ENCODE peak calls at places on chromosomes 4 and X, in five cellular contexts. One of them, this sample, is unnamed. For H3K36me3, the result is how much of the 10 kb centered on the place peaks cover.

GRCh38 chr4:128550060-128550459 is 259.4 kb upstream of the JADE1 start:
- DNase-seq in uterus: no peak
- DNase-seq in Panc1: no peak
- DNase-seq in keratinocyte: no peak
- DNase-seq in WERI-Rb-1: no peak
- DNase-seq in this sample: no peak

GRCh38 chrX:12379666-12380065 is 241.4 kb downstream of the FRMPD4 start:
- DNase-seq in uterus: no peak
- DNase-seq in Panc1: no peak
- DNase-seq in keratinocyte: no peak
- DNase-seq in WERI-Rb-1: no peak
- DNase-seq in this sample: no peak

GRCh38 chr4:118918388-118918787 is 29.7 kb downstream of the SYNPO2 start:
- DNase-seq in uterus: no peak
- DNase-seq in Panc1: no peak
- DNase-seq in keratinocyte: no peak
- DNase-seq in WERI-Rb-1: no peak
- DNase-seq in this sample: no peak

GRCh38 chr4:153281476-153281875 is 63.0 kb upstream of the MND1 start:
- DNase-seq in uterus: no peak
- DNase-seq in Panc1: no peak
- DNase-seq in keratinocyte: no peak
- DNase-seq in WERI-Rb-1: no peak
- DNase-seq in this sample: no peak

GRCh38 chrX:26409636-26410035 is 193.7 kb downstream of the MAGEB5 start:
- DNase-seq in uterus: no peak
- DNase-seq in Panc1: no peak
- DNase-seq in keratinocyte: no peak
- DNase-seq in WERI-Rb-1: no peak
- DNase-seq in this sample: no peak

GRCh38 chr4:20829958-20830357 is 129.7 kb downstream of the PACRGL start:
- DNase-seq in uterus: no peak
- DNase-seq in Panc1: no peak
- DNase-seq in keratinocyte: no peak
- DNase-seq in WERI-Rb-1: no peak
- DNase-seq in this sample: no peak

GRCh38 chr4:41718907-41719306 is 29.6 kb downstream of the PHOX2B start:
- DNase-seq in uterus: no peak
- DNase-seq in Panc1: no peak
- DNase-seq in keratinocyte: peak
- DNase-seq in WERI-Rb-1: no peak
- DNase-seq in this sample: no peak

GRCh38 chr4:4269856-4270255 is 20.1 kb downstream of the LYAR start:
- DNase-seq in uterus: no peak
- DNase-seq in Panc1: no peak
- DNase-seq in keratinocyte: peak
- DNase-seq in WERI-Rb-1: no peak
- DNase-seq in this sample: no peak

GRCh38 chr4:169366821-169367220 is 96.1 kb upstream of the SH3RF1 start:
- DNase-seq in uterus: no peak
- DNase-seq in Panc1: no peak
- DNase-seq in keratinocyte: no peak
- DNase-seq in WERI-Rb-1: no peak
- DNase-seq in this sample: no peak

GRCh38 chr4:14667624-14668295 is 334.5 kb upstream of the CPEB2 start:
- DNase-seq in uterus: no peak
- DNase-seq in Panc1: no peak
- DNase-seq in keratinocyte: no peak
- DNase-seq in WERI-Rb-1: no peak
- DNase-seq in this sample: no peak

GRCh38 chr4:111011458-111011857 is 388.6 kb upstream of the PITX2 start:
- DNase-seq in uterus: no peak
- DNase-seq in Panc1: no peak
- DNase-seq in keratinocyte: no peak
- DNase-seq in WERI-Rb-1: no peak
- DNase-seq in this sample: no peak

GRCh38 chr4:48212165-48212564 is 57.5 kb downstream of the TEC start:
- DNase-seq in uterus: no peak
- DNase-seq in Panc1: no peak
- DNase-seq in keratinocyte: no peak
- DNase-seq in WERI-Rb-1: no peak
- DNase-seq in this sample: no peak

GRCh38 chrX:103063191-103063845 is 653 bp downstream of the BEX1 start:
- DNase-seq in uterus: no peak
- DNase-seq in Panc1: no peak
- DNase-seq in keratinocyte: no peak
- DNase-seq in WERI-Rb-1: peak
- DNase-seq in this sample: peak

GRCh38 chr4:159227984-159228383 is 125.1 kb downstream of the RAPGEF2 start:
- DNase-seq in uterus: peak
- DNase-seq in Panc1: no peak
- DNase-seq in keratinocyte: peak
- DNase-seq in WERI-Rb-1: no peak
- DNase-seq in this sample: peak
- TF ChIP-seq CTCF in uterus: no peak
- TF ChIP-seq CTCF in Panc1: no peak
- TF ChIP-seq CTCF in keratinocyte: peak
- TF ChIP-seq CTCF in WERI-Rb-1: no peak
- TF ChIP-seq CTCF in this sample: no peak

GRCh38 chrX:64843224-64843623 is 133.0 kb downstream of the ZC4H2 start:
- DNase-seq in uterus: no peak
- DNase-seq in Panc1: no peak
- DNase-seq in keratinocyte: no peak
- DNase-seq in WERI-Rb-1: no peak
- DNase-seq in this sample: no peak
- H3K4me3 ChIP-seq in uterus: no peak
- H3K4me3 ChIP-seq in Panc1: no peak
- H3K4me3 ChIP-seq in keratinocyte: no peak
- H3K4me3 ChIP-seq in WERI-Rb-1: no peak
- H3K4me3 ChIP-seq in this sample: no peak

GRCh38 chrX:153339662-153340061 is 5.7 kb downstream of the ZNF275 start:
- DNase-seq in uterus: no peak
- DNase-seq in Panc1: no peak
- DNase-seq in keratinocyte: no peak
- DNase-seq in WERI-Rb-1: no peak
- DNase-seq in this sample: no peak

GRCh38 chrX:153347530-153347929 is 13.6 kb downstream of the ZNF275 start:
- DNase-seq in uterus: no peak
- DNase-seq in Panc1: no peak
- DNase-seq in keratinocyte: no peak
- DNase-seq in WERI-Rb-1: no peak
- DNase-seq in this sample: no peak

GRCh38 chrX:153340111-153340510 is 6.2 kb downstream of the ZNF275 start:
- DNase-seq in uterus: no peak
- DNase-seq in Panc1: no peak
- DNase-seq in keratinocyte: no peak
- DNase-seq in WERI-Rb-1: no peak
- DNase-seq in this sample: no peak

GRCh38 chrX:153342762-153343558 is 9.0 kb downstream of the ZNF275 start:
- DNase-seq in uterus: no peak
- DNase-seq in Panc1: no peak
- DNase-seq in keratinocyte: no peak
- DNase-seq in WERI-Rb-1: no peak
- DNase-seq in this sample: no peak

DNA sequence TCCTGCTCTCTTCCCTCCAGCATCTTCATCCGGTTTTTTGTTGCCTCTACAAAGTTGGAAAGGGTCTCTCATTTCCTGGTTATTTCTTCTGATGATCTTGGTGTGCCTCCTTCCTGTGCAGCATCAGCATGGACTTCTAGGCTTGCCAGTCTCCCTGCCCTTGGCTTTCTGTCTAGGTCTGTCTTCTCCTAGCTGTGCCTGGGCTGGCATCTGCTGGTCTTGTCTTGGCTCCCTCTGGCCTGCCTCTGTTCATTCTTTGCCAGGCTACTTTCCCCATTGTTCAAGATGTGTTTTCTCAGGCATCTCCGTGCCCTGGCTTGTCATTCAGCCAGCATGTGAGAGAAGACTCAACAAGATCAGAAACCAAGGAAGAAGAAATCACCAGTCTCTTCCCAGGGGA is 9.7 kb downstream of the ZNF275 start:
- DNase-seq in uterus: no peak
- DNase-seq in Panc1: no peak
- DNase-seq in keratinocyte: no peak
- DNase-seq in WERI-Rb-1: no peak
- DNase-seq in this sample: no peak
- H3K36me3 ChIP-seq in uterus: under half
- H3K36me3 ChIP-seq in Panc1: under half
- H3K36me3 ChIP-seq in keratinocyte: under half
- H3K36me3 ChIP-seq in WERI-Rb-1: under half
- H3K36me3 ChIP-seq in this sample: under half

GRCh38 chrX:129823523-129823922 is 20.2 kb downstream of the ZDHHC9 start:
- DNase-seq in uterus: no peak
- DNase-seq in Panc1: no peak
- DNase-seq in keratinocyte: no peak
- DNase-seq in WERI-Rb-1: no peak
- DNase-seq in this sample: no peak

GRCh38 chrX:129824620-129825019 is 19.1 kb downstream of the ZDHHC9 start:
- DNase-seq in uterus: no peak
- DNase-seq in Panc1: no peak
- DNase-seq in keratinocyte: no peak
- DNase-seq in WERI-Rb-1: no peak
- DNase-seq in this sample: no peak

GRCh38 chrX:129825746-129826505 is 17.8 kb downstream of the ZDHHC9 start:
- DNase-seq in uterus: no peak
- DNase-seq in Panc1: no peak
- DNase-seq in keratinocyte: no peak
- DNase-seq in WERI-Rb-1: no peak
- DNase-seq in this sample: no peak

DNA sequence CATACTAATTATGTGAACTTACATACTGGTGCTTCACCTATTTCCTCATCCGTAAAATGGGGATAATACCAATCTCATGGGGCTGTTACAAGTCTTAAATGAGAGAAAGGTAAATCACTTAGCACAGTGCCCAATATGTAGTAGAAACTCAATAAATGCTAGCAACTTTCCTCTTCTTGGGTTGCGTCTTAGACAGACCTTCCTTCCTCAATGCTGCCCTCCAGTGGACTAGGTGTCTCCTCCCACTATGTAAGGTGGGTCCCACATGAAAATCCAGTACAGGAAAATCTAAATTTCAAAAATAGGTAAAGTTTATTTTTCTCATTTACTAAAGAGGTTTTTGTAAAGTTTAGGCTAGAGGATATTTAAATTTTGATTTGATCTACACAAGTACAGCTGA is 20.6 kb downstream of the ZDHHC9 start:
- DNase-seq in uterus: peak
- DNase-seq in Panc1: no peak
- DNase-seq in keratinocyte: no peak
- DNase-seq in WERI-Rb-1: peak
- DNase-seq in this sample: peak
- TF ChIP-seq CTCF in uterus: no peak
- TF ChIP-seq CTCF in Panc1: peak
- TF ChIP-seq CTCF in keratinocyte: peak
- TF ChIP-seq CTCF in WERI-Rb-1: peak
- TF ChIP-seq CTCF in this sample: peak

GRCh38 chrX:154749856-154750255 is 1.0 kb downstream of the GAB3 start:
- DNase-seq in uterus: no peak
- DNase-seq in Panc1: no peak
- DNase-seq in keratinocyte: no peak
- DNase-seq in WERI-Rb-1: no peak
- DNase-seq in this sample: no peak
- H3K4me3 ChIP-seq in uterus: no peak
- H3K4me3 ChIP-seq in Panc1: peak
- H3K4me3 ChIP-seq in keratinocyte: no peak
- H3K4me3 ChIP-seq in WERI-Rb-1: no peak
- H3K4me3 ChIP-seq in this sample: no peak

DNA sequence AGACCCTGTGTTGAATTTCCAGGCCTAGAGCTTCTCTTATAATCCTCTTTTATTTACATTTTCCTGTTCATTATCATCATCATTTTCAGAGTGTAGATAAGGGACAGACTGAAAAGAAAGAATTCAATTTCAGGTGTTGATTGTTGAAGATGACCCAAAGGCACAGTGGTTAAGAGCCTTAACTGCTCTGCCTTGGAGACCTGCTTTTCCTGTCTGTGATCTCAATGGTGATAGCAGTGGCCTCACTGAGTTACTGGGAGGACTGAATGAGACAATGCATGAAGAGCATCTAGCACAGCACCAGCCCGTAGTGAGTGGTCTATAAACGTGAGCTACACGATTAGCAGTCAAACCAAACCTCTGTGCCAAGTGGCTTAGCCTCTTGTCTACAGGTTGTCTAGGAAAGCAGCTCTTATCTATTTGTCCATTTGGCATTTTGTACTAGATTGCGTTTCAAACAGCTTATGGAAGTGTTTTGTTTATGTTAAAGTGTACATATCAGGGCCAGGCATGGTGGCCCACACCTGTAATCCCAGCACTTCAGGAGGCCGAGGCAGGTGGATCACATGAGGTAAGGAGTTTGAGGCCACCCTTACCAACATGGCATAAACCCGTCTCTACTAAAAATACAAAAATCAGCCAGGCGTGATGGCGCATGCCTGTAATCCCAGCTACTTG is 41.5 kb downstream of the SETD7 start:
- DNase-seq in uterus: no peak
- DNase-seq in Panc1: no peak
- DNase-seq in keratinocyte: no peak
- DNase-seq in WERI-Rb-1: no peak
- DNase-seq in this sample: no peak
- H3K36me3 ChIP-seq in uterus: under half
- H3K36me3 ChIP-seq in Panc1: under half
- H3K36me3 ChIP-seq in keratinocyte: under half
- H3K36me3 ChIP-seq in WERI-Rb-1: under half
- H3K36me3 ChIP-seq in this sample: half or more

DNA sequence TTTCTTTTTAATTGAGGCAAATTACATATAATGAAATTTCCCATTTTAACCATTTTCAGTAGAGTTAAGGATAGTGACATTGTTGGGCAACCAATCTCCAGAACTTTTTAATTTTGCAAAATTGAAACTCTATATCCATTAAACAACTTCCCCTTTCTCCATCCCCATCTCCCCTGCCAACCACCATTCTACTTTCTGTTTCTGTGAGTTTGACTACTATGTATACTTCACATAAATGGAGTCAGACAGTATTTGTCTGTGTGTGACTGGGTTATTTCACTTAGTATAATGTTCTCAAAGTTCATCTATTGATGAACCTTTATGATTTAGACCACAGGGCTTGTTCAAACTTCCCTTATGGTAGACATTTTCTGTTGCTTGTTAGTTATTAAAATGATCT is 364.5 kb upstream of the MAD2L1 start:
- DNase-seq in uterus: no peak
- DNase-seq in Panc1: no peak
- DNase-seq in keratinocyte: no peak
- DNase-seq in WERI-Rb-1: no peak
- DNase-seq in this sample: no peak
- TF ChIP-seq CTCF in uterus: no peak
- TF ChIP-seq CTCF in Panc1: no peak
- TF ChIP-seq CTCF in keratinocyte: no peak
- TF ChIP-seq CTCF in WERI-Rb-1: no peak
- TF ChIP-seq CTCF in this sample: no peak

This sample was measured in BE2C.